ENCODE peak calls at places on chromosomes 1 and 21, in five cellular contexts. One of them, this sample, is unnamed.

GRCh38 chr1:181134543-181135461 is 46.3 kb downstream of the IER5 start:
- DNase-seq in right lobe of liver: no peak
- DNase-seq in transverse colon: peak; percentile 62
- DNase-seq in fibroblast of villous mesenchyme: peak; percentile 87
- DNase-seq in GM20000: peak; percentile 56
- DNase-seq in this sample: peak; percentile 78

GRCh38 chr1:109969430-109969829 is 15.1 kb upstream of the AHCYL1 start:
- DNase-seq in right lobe of liver: no peak
- DNase-seq in transverse colon: no peak
- DNase-seq in fibroblast of villous mesenchyme: peak; percentile 47
- DNase-seq in GM20000: no peak
- DNase-seq in this sample: peak; percentile 78

GRCh38 chr21:42744520-42745445 is 91.4 kb downstream of the PDE9A start:
- DNase-seq in right lobe of liver: peak; percentile 39
- DNase-seq in transverse colon: no peak
- DNase-seq in fibroblast of villous mesenchyme: no peak
- DNase-seq in GM20000: no peak
- DNase-seq in this sample: no peak

GRCh38 chr1:42690477-42691156 is 8.4 kb downstream of the YBX1 start:
- DNase-seq in right lobe of liver: no peak
- DNase-seq in transverse colon: no peak
- DNase-seq in fibroblast of villous mesenchyme: no peak
- DNase-seq in GM20000: no peak
- DNase-seq in this sample: no peak

GRCh38 chr1:156959414-156959813 is 39.0 kb downstream of the LRRC71 start:
- DNase-seq in right lobe of liver: no peak
- DNase-seq in transverse colon: no peak
- DNase-seq in fibroblast of villous mesenchyme: peak; percentile 93
- DNase-seq in GM20000: no peak
- DNase-seq in this sample: peak; percentile 48

GRCh38 chr1:145747398-145748247 is 28.3 kb downstream of the CD160 start:
- DNase-seq in right lobe of liver: no peak
- DNase-seq in transverse colon: no peak
- DNase-seq in fibroblast of villous mesenchyme: no peak
- DNase-seq in GM20000: no peak
- DNase-seq in this sample: no peak

GRCh38 chr1:100458925-100459814 is 78.8 kb upstream of the GPR88 start:
- DNase-seq in right lobe of liver: peak; percentile 78
- DNase-seq in transverse colon: peak; percentile 78
- DNase-seq in fibroblast of villous mesenchyme: peak; percentile 84
- DNase-seq in GM20000: peak; percentile 55
- DNase-seq in this sample: peak; percentile 92

GRCh38 chr1:46285730-46286477 is 17.5 kb downstream of the LRRC41 start:
- DNase-seq in right lobe of liver: no peak
- DNase-seq in transverse colon: no peak
- DNase-seq in fibroblast of villous mesenchyme: no peak
- DNase-seq in GM20000: no peak
- DNase-seq in this sample: no peak

GRCh38 chr1:8425150-8425780 is 107.4 kb downstream of the SLC45A1 start:
- DNase-seq in right lobe of liver: no peak
- DNase-seq in transverse colon: no peak
- DNase-seq in fibroblast of villous mesenchyme: no peak
- DNase-seq in GM20000: no peak
- DNase-seq in this sample: no peak

GRCh38 chr1:221350091-221350490 is 391.8 kb downstream of the DUSP10 start:
- DNase-seq in right lobe of liver: no peak
- DNase-seq in transverse colon: no peak
- DNase-seq in fibroblast of villous mesenchyme: no peak
- DNase-seq in GM20000: no peak
- DNase-seq in this sample: no peak

GRCh38 chr1:235279627-235280194 is 48.3 kb downstream of the ARID4B start:
- DNase-seq in right lobe of liver: no peak
- DNase-seq in transverse colon: no peak
- DNase-seq in fibroblast of villous mesenchyme: peak; percentile 13
- DNase-seq in GM20000: no peak
- DNase-seq in this sample: no peak

DNA sequence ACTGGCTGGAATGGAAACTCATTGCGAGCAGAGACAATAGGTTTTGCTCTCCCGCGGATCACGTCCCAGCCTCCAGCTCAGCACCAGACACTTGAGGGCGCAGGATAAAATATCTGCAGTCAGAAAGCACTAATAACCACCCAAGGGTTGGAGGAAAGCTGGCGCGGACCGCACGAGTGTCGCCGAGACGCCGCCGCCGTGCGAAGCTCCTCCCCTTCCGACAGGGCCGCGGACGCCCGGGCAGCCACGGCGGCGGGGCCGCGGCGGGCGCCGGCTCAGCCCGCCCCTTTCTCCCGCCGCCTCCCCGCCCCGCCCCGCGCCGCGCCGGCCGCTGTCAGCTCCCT is at the start of gene CMPK1:
- DNase-seq in right lobe of liver: peak; percentile 91
- DNase-seq in transverse colon: peak; percentile 86
- DNase-seq in fibroblast of villous mesenchyme: peak; percentile 88
- DNase-seq in GM20000: peak; percentile 91
- DNase-seq in this sample: peak; percentile 82
- TF ChIP-seq CTCF in right lobe of liver: peak; percentile 23
- TF ChIP-seq CTCF in transverse colon: no peak
- TF ChIP-seq CTCF in fibroblast of villous mesenchyme: no peak
- TF ChIP-seq CTCF in GM20000: no peak
- TF ChIP-seq CTCF in this sample: peak; percentile 34

GRCh38 chr1:36653850-36654249 is 171.1 kb upstream of the CSF3R start:
- DNase-seq in right lobe of liver: no peak
- DNase-seq in transverse colon: no peak
- DNase-seq in fibroblast of villous mesenchyme: no peak
- DNase-seq in GM20000: no peak
- DNase-seq in this sample: peak; percentile 5
- TF ChIP-seq CTCF in right lobe of liver: no peak
- TF ChIP-seq CTCF in transverse colon: no peak
- TF ChIP-seq CTCF in fibroblast of villous mesenchyme: no peak
- TF ChIP-seq CTCF in GM20000: no peak
- TF ChIP-seq CTCF in this sample: no peak

GRCh38 chr1:191993549-191993948 is 164.7 kb upstream of the RGS18 start:
- DNase-seq in right lobe of liver: no peak
- DNase-seq in transverse colon: no peak
- DNase-seq in fibroblast of villous mesenchyme: peak; percentile 5
- DNase-seq in GM20000: no peak
- DNase-seq in this sample: peak; percentile 81
- TF ChIP-seq CTCF in right lobe of liver: no peak
- TF ChIP-seq CTCF in transverse colon: no peak
- TF ChIP-seq CTCF in fibroblast of villous mesenchyme: no peak
- TF ChIP-seq CTCF in GM20000: no peak
- TF ChIP-seq CTCF in this sample: peak; percentile 61

GRCh38 chr1:205739348-205740160 is 10.4 kb downstream of the NUCKS1 start:
- DNase-seq in right lobe of liver: no peak
- DNase-seq in transverse colon: no peak
- DNase-seq in fibroblast of villous mesenchyme: peak; percentile 94
- DNase-seq in GM20000: no peak
- DNase-seq in this sample: peak; percentile 92
- TF ChIP-seq CTCF in right lobe of liver: peak; percentile 34
- TF ChIP-seq CTCF in transverse colon: no peak
- TF ChIP-seq CTCF in fibroblast of villous mesenchyme: peak; percentile 41
- TF ChIP-seq CTCF in GM20000: no peak
- TF ChIP-seq CTCF in this sample: peak; percentile 50

GRCh38 chr1:19329611-19330010 is 17.5 kb downstream of the SLC66A1 start:
- DNase-seq in right lobe of liver: no peak
- DNase-seq in transverse colon: no peak
- DNase-seq in fibroblast of villous mesenchyme: no peak
- DNase-seq in GM20000: no peak
- DNase-seq in this sample: no peak
- TF ChIP-seq CTCF in right lobe of liver: no peak
- TF ChIP-seq CTCF in transverse colon: no peak
- TF ChIP-seq CTCF in fibroblast of villous mesenchyme: no peak
- TF ChIP-seq CTCF in GM20000: no peak
- TF ChIP-seq CTCF in this sample: no peak

GRCh38 chr1:50964863-50965262 is 4.8 kb upstream of the FAF1 start:
- DNase-seq in right lobe of liver: no peak
- DNase-seq in transverse colon: no peak
- DNase-seq in fibroblast of villous mesenchyme: no peak
- DNase-seq in GM20000: no peak
- DNase-seq in this sample: no peak

GRCh38 chr1:50955116-50955515 is 5.0 kb downstream of the FAF1 start:
- DNase-seq in right lobe of liver: no peak
- DNase-seq in transverse colon: no peak
- DNase-seq in fibroblast of villous mesenchyme: no peak
- DNase-seq in GM20000: peak; percentile 32
- DNase-seq in this sample: no peak

GRCh38 chr1:50959303-50959912 is 659 bp downstream of the FAF1 start:
- DNase-seq in right lobe of liver: no peak
- DNase-seq in transverse colon: peak; percentile 35
- DNase-seq in fibroblast of villous mesenchyme: peak; percentile 33
- DNase-seq in GM20000: peak; percentile 39
- DNase-seq in this sample: no peak

GRCh38 chr1:50959913-50960844 is at the start of gene FAF1:
- DNase-seq in right lobe of liver: peak; percentile 98
- DNase-seq in transverse colon: peak; percentile 98
- DNase-seq in fibroblast of villous mesenchyme: peak; percentile 97
- DNase-seq in GM20000: peak; percentile 98
- DNase-seq in this sample: peak; percentile 97
- TF ChIP-seq CTCF in right lobe of liver: peak; percentile 17
- TF ChIP-seq CTCF in transverse colon: peak; percentile 27
- TF ChIP-seq CTCF in fibroblast of villous mesenchyme: peak; percentile 22
- TF ChIP-seq CTCF in GM20000: no peak
- TF ChIP-seq CTCF in this sample: peak; percentile 37

DNA sequence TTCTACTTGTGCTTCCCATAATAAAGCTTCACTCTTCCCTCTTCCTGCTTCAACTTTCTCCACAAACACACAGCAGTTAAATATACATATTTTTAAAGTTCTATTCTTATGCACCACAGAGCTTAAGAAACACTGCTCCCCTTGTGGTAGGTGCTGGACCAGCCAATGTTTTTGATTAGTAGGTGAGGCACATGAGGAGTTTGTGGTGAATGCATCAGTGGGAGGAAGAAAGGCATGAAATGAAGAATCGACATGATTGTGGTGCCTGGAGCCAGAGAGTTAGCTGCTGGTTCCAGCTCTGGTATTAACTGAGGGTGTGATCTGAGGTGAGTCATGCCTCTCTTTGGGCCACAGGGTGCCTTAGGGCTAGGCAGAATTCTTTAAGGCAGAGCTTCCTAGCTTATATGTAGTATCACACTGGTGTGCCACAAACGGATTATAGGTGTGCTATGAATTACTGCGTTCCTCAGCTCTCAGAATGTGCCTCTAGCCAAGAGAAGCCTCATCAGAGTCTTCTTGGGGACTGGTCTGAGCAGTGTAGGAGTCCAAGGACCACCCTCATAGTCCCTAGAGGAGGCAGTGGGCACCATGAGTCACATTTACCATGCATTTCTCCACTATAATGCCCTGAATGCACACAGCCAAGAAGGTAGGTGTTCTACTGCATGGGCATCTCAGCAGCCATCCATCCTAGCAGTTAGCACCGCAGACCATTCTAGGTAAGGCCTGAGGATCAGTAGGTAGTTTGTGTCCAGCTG is 97.4 kb upstream of the SGIP1 start:
- DNase-seq in right lobe of liver: no peak
- DNase-seq in transverse colon: no peak
- DNase-seq in fibroblast of villous mesenchyme: peak; percentile 65
- DNase-seq in GM20000: peak; percentile 37
- DNase-seq in this sample: peak; percentile 89
- TF ChIP-seq CTCF in right lobe of liver: peak; percentile 55
- TF ChIP-seq CTCF in transverse colon: no peak
- TF ChIP-seq CTCF in fibroblast of villous mesenchyme: peak; percentile 58
- TF ChIP-seq CTCF in GM20000: peak; percentile 44
- TF ChIP-seq CTCF in this sample: peak; percentile 79

GRCh38 chr1:33430751-33431593 is at the start of gene PHC2:
- DNase-seq in right lobe of liver: peak; percentile 99
- DNase-seq in transverse colon: peak; percentile 96
- DNase-seq in fibroblast of villous mesenchyme: peak; percentile 96
- DNase-seq in GM20000: peak; percentile 95
- DNase-seq in this sample: peak; percentile 98
- TF ChIP-seq CTCF in right lobe of liver: peak; percentile 59
- TF ChIP-seq CTCF in transverse colon: no peak
- TF ChIP-seq CTCF in fibroblast of villous mesenchyme: peak; percentile 11
- TF ChIP-seq CTCF in GM20000: no peak
- TF ChIP-seq CTCF in this sample: peak; percentile 6

GRCh38 chr1:231584117-231584516 is 42.5 kb upstream of the DISC1 start:
- DNase-seq in right lobe of liver: no peak
- DNase-seq in transverse colon: no peak
- DNase-seq in fibroblast of villous mesenchyme: peak; percentile 67
- DNase-seq in GM20000: peak; percentile 31
- DNase-seq in this sample: peak; percentile 91
- TF ChIP-seq CTCF in right lobe of liver: peak; percentile 22
- TF ChIP-seq CTCF in transverse colon: no peak
- TF ChIP-seq CTCF in fibroblast of villous mesenchyme: peak; percentile 31
- TF ChIP-seq CTCF in GM20000: peak; percentile 8
- TF ChIP-seq CTCF in this sample: peak; percentile 49

GRCh38 chr1:9442986-9443385 is 96.3 kb upstream of the SLC25A33 start:
- DNase-seq in right lobe of liver: no peak
- DNase-seq in transverse colon: no peak
- DNase-seq in fibroblast of villous mesenchyme: no peak
- DNase-seq in GM20000: no peak
- DNase-seq in this sample: no peak

GRCh38 chr1:9443913-9444445 is 95.3 kb upstream of the SLC25A33 start:
- DNase-seq in right lobe of liver: no peak
- DNase-seq in transverse colon: no peak
- DNase-seq in fibroblast of villous mesenchyme: peak; percentile 95
- DNase-seq in GM20000: no peak
- DNase-seq in this sample: peak; percentile 90

GRCh38 chr1:9442266-9442846 is 96.9 kb upstream of the SLC25A33 start:
- DNase-seq in right lobe of liver: no peak
- DNase-seq in transverse colon: no peak
- DNase-seq in fibroblast of villous mesenchyme: peak; percentile 55
- DNase-seq in GM20000: no peak
- DNase-seq in this sample: peak; percentile 42

GRCh38 chr1:9447215-9447960 is 91.9 kb upstream of the SLC25A33 start:
- DNase-seq in right lobe of liver: peak; percentile 82
- DNase-seq in transverse colon: no peak
- DNase-seq in fibroblast of villous mesenchyme: no peak
- DNase-seq in GM20000: no peak
- DNase-seq in this sample: no peak

DNA sequence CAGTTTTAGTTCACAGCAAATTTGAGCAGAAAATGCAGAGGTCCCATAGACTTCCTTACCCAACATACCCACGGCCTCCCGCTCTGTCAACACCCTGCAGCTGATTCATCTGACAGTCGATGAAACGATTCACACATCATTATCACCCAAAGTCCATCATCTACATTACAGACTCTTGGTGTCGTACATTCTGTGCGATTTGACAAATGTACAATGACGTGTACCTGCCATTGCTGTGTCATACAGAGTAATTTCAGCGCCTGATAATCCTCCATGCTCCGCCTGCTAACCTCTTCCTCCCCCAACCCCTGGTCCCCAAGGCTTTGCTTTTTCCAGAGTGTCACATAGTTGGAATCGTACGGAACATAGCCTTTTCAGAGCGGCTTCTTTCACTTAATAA is 94.7 kb upstream of the SLC25A33 start:
- DNase-seq in right lobe of liver: no peak
- DNase-seq in transverse colon: no peak
- DNase-seq in fibroblast of villous mesenchyme: no peak
- DNase-seq in GM20000: no peak
- DNase-seq in this sample: no peak
- TF ChIP-seq CTCF in right lobe of liver: no peak
- TF ChIP-seq CTCF in transverse colon: no peak
- TF ChIP-seq CTCF in fibroblast of villous mesenchyme: no peak
- TF ChIP-seq CTCF in GM20000: no peak
- TF ChIP-seq CTCF in this sample: no peak